ENCODE peak calls at places on chromosomes 6 and 20, in eight cellular contexts. S is tibial artery, P is right lobe of liver, X is testis, L is IMR-90, A is hepatocyte, E is WERI-Rb-1, D is mesendoderm. M is an unnamed sample.
A peak's percentile ranks its signal among the peaks of the same experiment; 100 is the strongest.

GRCh38 chr20:17504898-17505663 is 26.1 kb downstream of the BFSP1 start:
- DNase-seq in E (no peak), D (peak; percentile 77), A (peak; percentile 74), P (peak; percentile 73), L (peak; percentile 59), S (peak; percentile 78), X (peak; percentile 60), M (peak; percentile 59)

GRCh38 chr6:98458713-98459112 is 375.7 kb upstream of the POU3F2 start:
- DNase-seq in L (no peak), P (no peak), D (no peak), E (no peak), X (no peak), S (no peak), A (no peak), M (no peak)

GRCh38 chr6:143684484-143684883 is 6.7 kb downstream of the PHACTR2 start:
- DNase-seq in A (no peak), E (no peak), X (no peak), L (no peak), P (no peak), D (no peak), S (no peak), M (no peak)

GRCh38 chr20:50797142-50797541 is 2.3 kb downstream of the BCAS4 start:
- DNase-seq in P (no peak), D (no peak), L (no peak), A (no peak), S (no peak), X (no peak), E (no peak), M (no peak)

GRCh38 chr6:22333802-22334201 is 37.0 kb upstream of the PRL start:
- DNase-seq in A (no peak), L (peak; percentile 68), S (no peak), D (no peak), X (no peak), P (no peak), E (no peak), M (no peak)

GRCh38 chr6:163333686-163334085 is 80.8 kb upstream of the QKI start:
- DNase-seq in X (no peak), E (no peak), D (no peak), P (no peak), S (peak; percentile 25), L (no peak), A (no peak), M (no peak)

GRCh38 chr6:149860513-149860833 is 3.7 kb downstream of the LRP11 start:
- DNase-seq in D (no peak), S (no peak), E (no peak), L (no peak), A (no peak), P (no peak), X (no peak), M (no peak)

GRCh38 chr6:138800377-138801150 is 4.7 kb downstream of the ECT2L start:
- DNase-seq in S (no peak), P (no peak), L (no peak), A (no peak), D (peak; percentile 88), X (no peak), E (no peak), M (no peak)

GRCh38 chr20:52410746-52411317 is 219.3 kb upstream of the ZFP64 start:
- DNase-seq in L (no peak), X (no peak), S (no peak), A (no peak), D (no peak), E (no peak), P (no peak), M (no peak)

GRCh38 chr6:34547921-34548644 is 8.0 kb downstream of the SPDEF start:
- DNase-seq in P (no peak), S (no peak), A (no peak), D (no peak), L (no peak), X (no peak), E (no peak), M (no peak)

GRCh38 chr20:33272155-33272873 is 10.7 kb upstream of the BPIFB1 start:
- DNase-seq in E (no peak), L (no peak), A (no peak), P (no peak), X (no peak), S (peak; percentile 11), D (no peak), M (no peak)

DNA sequence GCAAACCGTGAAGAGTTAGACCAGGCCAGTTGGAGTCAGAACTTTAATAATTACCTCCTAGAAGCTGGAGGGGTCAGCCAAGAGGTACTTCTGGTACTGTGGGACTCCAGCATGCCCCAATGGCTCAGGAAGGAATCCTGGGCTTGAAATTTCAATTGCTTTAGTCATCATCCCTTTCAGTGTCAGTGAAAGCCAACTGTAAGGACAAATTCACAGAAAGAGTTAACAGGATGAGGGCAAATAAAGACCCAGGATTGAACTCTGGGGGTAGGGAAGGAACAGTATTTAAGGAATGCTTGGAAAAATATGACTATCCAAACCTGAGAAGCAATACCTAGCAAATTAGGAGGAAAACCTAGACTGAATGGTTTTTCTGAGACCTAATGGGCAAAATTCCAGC is 735.1 kb upstream of the MARCKS start:
- DNase-seq in P (no peak), D (peak; percentile 95), A (peak; percentile 40), X (no peak), L (peak; percentile 87), E (no peak), S (no peak), M (no peak)
- H3K27ac ChIP-seq in P (no peak overlapping the region), D (no peak overlapping the region), A (no peak overlapping the region), X (no peak overlapping the region), L (no peak overlapping the region), E (no peak overlapping the region), S (no peak overlapping the region), M (no peak overlapping the region)

DNA sequence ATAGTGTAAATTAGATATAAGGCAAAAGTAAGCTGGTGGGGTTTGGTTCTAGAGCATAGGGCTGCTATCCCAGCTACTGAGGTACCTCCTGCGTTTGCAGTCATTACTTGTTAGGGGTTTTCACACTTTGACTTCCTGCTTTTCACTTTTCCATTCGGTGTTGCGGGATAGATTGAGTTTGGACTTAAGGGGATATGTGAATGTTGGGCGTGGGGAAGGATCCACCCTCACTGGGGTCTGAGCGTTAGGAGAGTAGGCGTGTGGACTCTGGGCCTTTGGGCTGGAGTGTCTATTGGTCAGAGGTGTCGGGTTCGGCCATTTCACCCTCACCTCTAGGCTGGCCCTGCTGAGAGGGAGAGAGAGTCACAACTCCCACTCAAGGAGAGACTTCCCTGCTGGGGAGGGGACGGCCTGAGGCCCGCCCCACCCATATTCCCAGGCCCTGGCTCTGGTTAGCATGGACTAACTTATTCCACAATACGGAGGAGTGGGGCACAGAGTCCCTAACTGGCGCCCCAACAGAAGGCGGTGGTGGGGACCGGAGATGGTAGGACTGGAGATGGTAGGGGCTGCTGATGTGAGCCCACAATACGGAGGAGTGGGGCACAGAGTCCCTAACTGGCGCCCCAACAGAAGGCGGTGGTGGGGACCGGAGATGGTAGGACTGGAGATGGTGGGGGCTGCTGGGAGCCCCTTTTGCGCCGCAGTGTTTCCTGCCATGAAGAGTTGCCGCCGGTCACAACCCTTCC is 1.6 kb upstream of the PTPRA start:
- DNase-seq in S (no peak), P (no peak), X (no peak), A (no peak), E (no peak), D (peak; percentile 16), L (no peak), M (no peak)
- H3K4me3 ChIP-seq in S (peak overlapping the region; percentile 94), P (peak overlapping the region; percentile 93), X (no peak overlapping the region), A (no peak overlapping the region), E (no peak overlapping the region), D (no peak overlapping the region), L (no peak overlapping the region), M (no peak overlapping the region)

GRCh38 chr20:20060234-20060998 is 8.1 kb downstream of the CFAP61 start:
- DNase-seq in E (peak; percentile 85), A (no peak), D (no peak), L (no peak), S (no peak), P (no peak), X (no peak), M (no peak)

GRCh38 chr20:20065366-20065765 is 13.0 kb downstream of the CFAP61 start:
- DNase-seq in S (no peak), E (no peak), D (no peak), A (no peak), L (no peak), P (no peak), X (no peak), M (no peak)

DNA sequence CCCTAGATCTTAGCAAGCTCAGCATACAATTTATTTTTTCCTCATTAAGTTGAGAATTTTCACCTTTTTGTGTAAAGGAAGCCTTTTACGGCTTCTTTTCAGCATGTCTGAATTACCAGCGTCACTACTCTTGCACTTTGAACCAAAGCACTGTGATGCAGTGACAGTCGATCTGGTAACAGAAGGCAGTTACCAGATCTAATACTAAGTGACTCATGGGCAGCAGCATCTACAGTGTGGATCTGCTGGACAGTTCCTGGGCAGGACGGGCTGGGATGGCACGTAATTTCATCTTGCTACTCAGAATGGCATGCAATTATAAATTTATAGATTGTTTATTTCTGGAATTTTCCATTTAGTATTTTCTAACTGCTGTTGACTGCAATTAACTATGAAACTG is 12.0 kb downstream of the CFAP61 start:
- DNase-seq in P (no peak), X (no peak), D (no peak), L (no peak), E (no peak), A (no peak), S (no peak), M (no peak)
- H3K27ac ChIP-seq in P (no peak overlapping the region), X (no peak overlapping the region), D (no peak overlapping the region), L (no peak overlapping the region), E (no peak overlapping the region), A (no peak overlapping the region), S (no peak overlapping the region), M (no peak overlapping the region)

GRCh38 chr6:5025911-5026819 is 22.3 kb upstream of the RPP40 start:
- DNase-seq in A (peak; percentile 78), P (peak; percentile 65), L (peak; percentile 30), S (peak; percentile 85), D (peak; percentile 89), X (peak; percentile 50), E (peak; percentile 69), M (peak; percentile 71)
- H3K4me3 ChIP-seq in A (peak overlapping the region; percentile 29), P (peak overlapping the region; percentile 60), L (peak overlapping the region; percentile 47), S (peak overlapping the region; percentile 59), D (peak overlapping the region; percentile 58), X (peak overlapping the region; percentile 48), E (peak overlapping the region; percentile 62), M (peak overlapping the region; percentile 44)

DNA sequence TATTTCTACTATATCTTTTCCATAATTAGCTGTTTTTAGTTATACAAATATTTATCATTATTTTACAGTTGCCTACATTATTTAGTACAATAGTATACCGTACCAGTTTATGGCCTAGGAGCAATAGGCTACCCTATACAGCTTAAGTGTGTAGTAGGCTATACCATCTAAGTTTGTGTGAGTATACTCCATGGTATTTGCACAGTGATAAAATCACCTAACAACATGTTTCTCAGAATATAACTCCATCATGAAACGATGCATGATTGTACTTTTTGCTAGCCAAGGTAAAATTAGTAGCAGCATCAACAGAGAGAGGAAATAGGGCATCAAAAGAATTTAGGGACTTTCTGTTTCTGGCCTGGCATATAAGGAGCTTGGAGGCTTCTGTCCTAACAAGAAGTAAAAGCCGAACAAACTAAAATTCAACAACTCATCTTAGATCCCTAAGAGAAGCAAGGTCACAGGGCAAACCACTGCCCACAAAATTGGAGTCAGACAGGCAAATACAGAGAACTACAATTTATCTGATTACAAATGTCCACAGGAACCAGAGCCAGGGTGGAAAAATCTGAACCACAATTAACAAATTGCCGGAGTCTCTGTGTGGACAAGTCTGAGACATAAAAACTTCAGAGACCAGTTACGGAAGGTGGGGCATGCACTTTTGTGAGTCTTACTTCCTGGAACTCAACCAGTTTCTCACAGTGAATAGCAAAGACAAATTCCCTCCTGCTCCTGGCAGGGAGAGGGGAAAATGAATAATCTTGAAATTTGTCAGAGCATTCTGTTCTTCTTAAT is 671.4 kb downstream of the RFPL4B start:
- DNase-seq in L (peak; percentile 74), X (peak; percentile 17), D (no peak), E (no peak), A (peak; percentile 17), P (no peak), S (peak; percentile 63), M (peak; percentile 29)
- H3K27ac ChIP-seq in L (no peak overlapping the region), X (peak overlapping the region; percentile 6), D (no peak overlapping the region), E (no peak overlapping the region), A (peak overlapping the region; percentile 30), P (no peak overlapping the region), S (peak overlapping the region; percentile 34), M (peak overlapping the region; percentile 76)

GRCh38 chr20:21105429-21106170 is 558 bp downstream of the LINC00237 start:
- DNase-seq in S (no peak), D (no peak), P (no peak), A (no peak), E (no peak), L (no peak), X (no peak), M (no peak)
- H3K4me3 ChIP-seq in S (no peak overlapping the region), D (no peak overlapping the region), P (no peak overlapping the region), A (no peak overlapping the region), E (peak overlapping the region; percentile 16), L (no peak overlapping the region), X (peak overlapping the region; percentile 15), M (no peak overlapping the region)